ENCODE peak calls at places on chromosomes 12 and 14, in eight cellular contexts. E is mucosa of gallbladder, O is NCI-H1092 treated with DMSO at 0.1 percent for 48 hours, C is A172, D is iPS-NIHi11, L is neuronal stem cell, W is KBM-7, K is heart right ventricle. U is an unnamed sample.

GRCh38 chr12:110555509-110556406 is 27.4 kb downstream of the PPTC7 start:
- DNase-seq in E (no peak), O (no peak), C (peak; percentile 30), D (no peak), L (no peak), W (no peak), K (no peak), U (peak; percentile 84)

GRCh38 chr14:49861581-49861922 is 9.0 kb upstream of the NEMF start:
- DNase-seq in E (peak; percentile 70), O (no peak), C (peak; percentile 54), D (peak; percentile 55), L (peak; percentile 74), W (peak; percentile 87), K (peak; percentile 48), U (peak; percentile 88)

GRCh38 chr14:23399136-23399535 is 8.9 kb downstream of the MYH6 start:
- DNase-seq in E (no peak), O (no peak), C (no peak), D (no peak), L (no peak), W (no peak), K (no peak), U (no peak)

GRCh38 chr14:22556990-22557623 is 31.9 kb downstream of the DAD1 start:
- DNase-seq in E (peak; percentile 87), O (peak; percentile 83), C (peak; percentile 47), D (peak; percentile 88), L (peak; percentile 74), W (peak; percentile 91), K (peak; percentile 88), U (peak; percentile 63)

GRCh38 chr14:50025776-50026175 is 90.6 kb downstream of the VCPKMT start:
- DNase-seq in E (no peak), O (no peak), C (no peak), D (no peak), L (no peak), W (no peak), K (no peak), U (peak; percentile 24)

GRCh38 chr12:59938190-59938962 is 342.5 kb downstream of the SLC16A7 start:
- DNase-seq in E (no peak), O (no peak), C (no peak), D (peak; percentile 12), L (no peak), W (no peak), K (no peak), U (no peak)

GRCh38 chr12:49330631-49331359 is 6.2 kb downstream of the C1QL4 start:
- DNase-seq in E (no peak), O (no peak), C (no peak), D (no peak), L (no peak), W (no peak), K (no peak), U (no peak)

GRCh38 chr14:61581955-61582615 is 113.2 kb upstream of the HIF1A start:
- DNase-seq in E (no peak), O (no peak), C (no peak), D (no peak), L (no peak), W (no peak), K (no peak), U (peak; percentile 83)

GRCh38 chr12:27822076-27822712 is 42.2 kb upstream of the MANSC4 start:
- DNase-seq in E (no peak), O (no peak), C (peak; percentile 84), D (no peak), L (no peak), W (no peak), K (no peak), U (no peak)

GRCh38 chr14:93089501-93090269 is 26.0 kb downstream of the ITPK1 start:
- DNase-seq in E (no peak), O (no peak), C (no peak), D (no peak), L (no peak), W (no peak), K (no peak), U (no peak)

GRCh38 chr12:62656576-62657362 is 190.1 kb downstream of the MON2 start:
- DNase-seq in E (no peak), O (no peak), C (no peak), D (no peak), L (no peak), W (no peak), K (no peak), U (no peak)

GRCh38 chr14:81529391-81529790 is 4.3 kb downstream of the SEL1L start:
- DNase-seq in E (no peak), O (no peak), C (no peak), D (no peak), L (no peak), W (no peak), K (no peak), U (peak; percentile 40)

GRCh38 chr14:31829256-31829923 is 247.7 kb upstream of the ARHGAP5 start:
- DNase-seq in E (no peak), O (no peak), C (peak; percentile 2), D (no peak), L (no peak), W (no peak), K (no peak), U (peak; percentile 55)

GRCh38 chr14:54567634-54568561 is 970 bp downstream of the SAMD4A start:
- DNase-seq in E (peak; percentile 44), O (peak; percentile 37), C (no peak), D (peak; percentile 64), L (peak; percentile 44), W (peak; percentile 50), K (peak; percentile 67), U (peak; percentile 37)